ENCODE peak calls at places on chromosomes 4 and X, in nine cellular contexts. L is cardiac muscle cell; D is mesenteric fat pad; V is stimulated activated effector memory CD8-positive, alpha-beta T cell treated with anti-CD3 and anti-CD28 coated beads, Interleukin-12 subunit alpha, Interleukin-12 subunit beta, amount 100 ng/mL, for 72 hours; Y is dermis microvascular lymphatic vessel endothelial cell; P is brain microvascular endothelial cell; H is activated CD4-positive, CD25-positive, alpha-beta regulatory T cell; U is hepatocyte; B is H54. S is an unnamed sample.
A peak's percentile ranks its signal among the peaks of the same experiment; 100 is the strongest.

GRCh38 chr4:1683371-1683902 is 676 bp downstream of the FAM53A start:
- DNase-seq in L (peak; percentile 23), D (no peak), V (no peak), Y (peak; percentile 44), P (peak; percentile 83), H (no peak), U (peak; percentile 51), B (peak; percentile 47), S (peak; percentile 43)

GRCh38 chr4:141346144-141346543 is 125.4 kb downstream of the ZNF330 start:
- DNase-seq in L (peak; percentile 53), D (no peak), V (no peak), Y (peak; percentile 70), P (peak; percentile 31), H (no peak), U (peak; percentile 53), B (no peak), S (no peak)

GRCh38 chrX:119475389-119476101 is 7.3 kb downstream of the SLC25A5 start:
- DNase-seq in L (no peak), D (no peak), V (no peak), Y (no peak), P (no peak), H (no peak), U (no peak), B (no peak), S (no peak)

GRCh38 chr4:80005863-80006262 is 67.2 kb downstream of the ANTXR2 start:
- DNase-seq in L (no peak), D (no peak), V (no peak), Y (peak; percentile 51), P (no peak), H (no peak), U (no peak), B (no peak), S (no peak)

GRCh38 chrX:23742174-23742692 is 843 bp downstream of the ACOT9 start:
- DNase-seq in L (peak; percentile 35), D (no peak), V (no peak), Y (peak; percentile 62), P (peak; percentile 50), H (no peak), U (peak; percentile 71), B (no peak), S (peak; percentile 13)

GRCh38 chr4:78775278-78776030 is 696 bp upstream of the BMP2K start:
- DNase-seq in L (peak; percentile 82), D (peak; percentile 96), V (no peak), Y (peak; percentile 83), P (peak; percentile 68), H (peak; percentile 79), U (peak; percentile 93), B (peak; percentile 44), S (peak; percentile 52)

GRCh38 chrX:132751043-132751690 is 207.3 kb downstream of the HS6ST2 start:
- DNase-seq in L (no peak), D (no peak), V (no peak), Y (no peak), P (no peak), H (no peak), U (no peak), B (no peak), S (no peak)

GRCh38 chr4:123838426-123838825 is 441.8 kb downstream of the SPRY1 start:
- DNase-seq in L (no peak), D (no peak), V (no peak), Y (peak; percentile 12), P (no peak), H (no peak), U (no peak), B (no peak), S (no peak)

GRCh38 chr4:107635735-107636134 is 84.3 kb downstream of the PAPSS1 start:
- DNase-seq in L (no peak), D (no peak), V (no peak), Y (no peak), P (no peak), H (no peak), U (no peak), B (no peak), S (no peak)

GRCh38 chrX:54920610-54921426 is at the start of gene TRO:
- DNase-seq in L (peak; percentile 53), D (peak; percentile 41), V (no peak), Y (no peak), P (no peak), H (no peak), U (peak; percentile 56), B (no peak), S (no peak)

GRCh38 chr4:156798438-156798837 is 173.2 kb downstream of the PDGFC start:
- DNase-seq in L (no peak), D (no peak), V (no peak), Y (no peak), P (no peak), H (no peak), U (no peak), B (no peak), S (no peak)

GRCh38 chr4:39637572-39638357 is 900 bp downstream of the SMIM14 start:
- DNase-seq in L (peak; percentile 91), D (no peak), V (peak; percentile 11), Y (peak; percentile 73), P (peak; percentile 55), H (no peak), U (peak; percentile 73), B (no peak), S (no peak)

GRCh38 chr4:147479817-147480216 is 1.1 kb upstream of the EDNRA start:
- DNase-seq in L (no peak), D (no peak), V (no peak), Y (no peak), P (peak; percentile 88), H (no peak), U (no peak), B (no peak), S (no peak)

GRCh38 chr4:78481180-78481579 is 70.4 kb upstream of the ANXA3 start:
- DNase-seq in L (no peak), D (no peak), V (no peak), Y (no peak), P (peak; percentile 48), H (no peak), U (no peak), B (no peak), S (peak; percentile 6)

GRCh38 chr4:122285285-122285684 is 93.5 kb upstream of the ADAD1 start:
- DNase-seq in L (no peak), D (no peak), V (no peak), Y (no peak), P (peak; percentile 10), H (no peak), U (no peak), B (peak; percentile 1), S (no peak)

GRCh38 chr4:15037923-15038541 is 35.8 kb downstream of the CPEB2 start:
- DNase-seq in L (no peak), D (no peak), V (no peak), Y (no peak), P (no peak), H (no peak), U (no peak), B (no peak), S (no peak)

GRCh38 chr4:126318376-126318775 is 1003.6 kb downstream of the FAT4 start:
- DNase-seq in L (no peak), D (no peak), V (no peak), Y (no peak), P (no peak), H (no peak), U (no peak), B (no peak), S (no peak)

GRCh38 chr4:87461281-87461700 is 38.9 kb downstream of the NUDT9 start:
- DNase-seq in L (no peak), D (no peak), V (no peak), Y (no peak), P (peak; percentile 9), H (no peak), U (no peak), B (peak; percentile 5), S (no peak)

GRCh38 chrX:111282991-111283390 is 12.7 kb upstream of the CAPN6 start:
- DNase-seq in L (no peak), D (no peak), V (no peak), Y (no peak), P (no peak), H (no peak), U (no peak), B (no peak), S (no peak)

GRCh38 chr4:2503809-2504208 is 32.6 kb upstream of the FAM193A start:
- DNase-seq in L (no peak), D (no peak), V (no peak), Y (no peak), P (no peak), H (no peak), U (no peak), B (no peak), S (no peak)

GRCh38 chr4:24515698-24516097 is 68.7 kb downstream of the DHX15 start:
- DNase-seq in L (no peak), D (no peak), V (no peak), Y (no peak), P (no peak), H (no peak), U (no peak), B (no peak), S (no peak)

GRCh38 chrX:118682258-118683014 is 45.0 kb upstream of the IL13RA1 start:
- DNase-seq in L (no peak), D (no peak), V (no peak), Y (peak; percentile 47), P (no peak), H (no peak), U (no peak), B (no peak), S (no peak)

GRCh38 chr4:8274772-8275241 is 5.3 kb downstream of the HTRA3 start:
- DNase-seq in L (peak; percentile 67), D (no peak), V (no peak), Y (no peak), P (peak; percentile 67), H (no peak), U (peak; percentile 92), B (no peak), S (peak; percentile 89)

GRCh38 chrX:110125435-110125834 is 122.5 kb downstream of the TMEM164 start:
- DNase-seq in L (peak; percentile 58), D (no peak), V (no peak), Y (peak; percentile 29), P (no peak), H (no peak), U (peak; percentile 15), B (no peak), S (no peak)

GRCh38 chrX:9671998-9672397 is 93.6 kb downstream of the GPR143 start:
- DNase-seq in L (no peak), D (no peak), V (no peak), Y (no peak), P (no peak), H (no peak), U (no peak), B (no peak), S (no peak)

GRCh38 chr4:13478707-13479106 is 5.4 kb downstream of the RAB28 start:
- DNase-seq in L (no peak), D (no peak), V (no peak), Y (no peak), P (no peak), H (no peak), U (no peak), B (no peak), S (no peak)

GRCh38 chr4:183469327-183469726 is 24.9 kb downstream of the CDKN2AIP start:
- DNase-seq in L (no peak), D (no peak), V (no peak), Y (no peak), P (no peak), H (no peak), U (no peak), B (no peak), S (no peak)

GRCh38 chr4:140635606-140636005 is 66.8 kb upstream of the UCP1 start:
- DNase-seq in L (peak; percentile 54), D (no peak), V (no peak), Y (no peak), P (peak; percentile 26), H (no peak), U (peak; percentile 68), B (peak; percentile 63), S (no peak)

GRCh38 chr4:55906999-55907398 is 41.7 kb upstream of the CEP135 start:
- DNase-seq in L (no peak), D (no peak), V (no peak), Y (peak; percentile 68), P (no peak), H (no peak), U (no peak), B (no peak), S (no peak)

GRCh38 chrX:101385795-101386541 is at the start of gene BTK:
- DNase-seq in L (no peak), D (no peak), V (no peak), Y (no peak), P (no peak), H (no peak), U (no peak), B (no peak), S (no peak)

GRCh38 chr4:186300659-186301377 is 34.8 kb downstream of the F11 start:
- DNase-seq in L (no peak), D (no peak), V (no peak), Y (no peak), P (no peak), H (no peak), U (no peak), B (no peak), S (no peak)

S was measured in smooth muscle cell of the brain vasculature.